ENCODE peak calls at places on chromosomes 3 and 15, in four cellular contexts. J, H, Z and A are unnamed samples. For H3K4me1, the result is how much of the 10 kb centered on the place peaks cover.

GRCh38 chr15:49169880-49170597 is at the start of gene GALK2:
- DNase-seq in H (peak), Z (peak), J (peak), A (peak)

GRCh38 chr3:58994746-58995330 is 55.0 kb downstream of the CFAP20DC start:
- DNase-seq in J (peak), Z (no peak), H (no peak), A (no peak)

GRCh38 chr3:73448761-73449290 is 175.9 kb downstream of the PDZRN3 start:
- DNase-seq in H (no peak), Z (no peak), J (peak), A (no peak)

GRCh38 chr3:150784747-150785125 is 21.8 kb upstream of the SIAH2 start:
- DNase-seq in Z (no peak), H (no peak), J (no peak), A (no peak)

GRCh38 chr3:66761093-66761780 is 236.9 kb upstream of the KBTBD8 start:
- DNase-seq in Z (no peak), H (no peak), J (no peak), A (no peak)

GRCh38 chr15:86892774-86893449 is 813.2 kb downstream of the AGBL1 start:
- DNase-seq in J (no peak), H (no peak), Z (no peak), A (no peak)

GRCh38 chr15:35545316-35545824 is 595 bp downstream of the DPH6 start:
- DNase-seq in Z (peak), J (no peak), H (no peak), A (peak)

GRCh38 chr3:133570937-133571320 is 2.6 kb upstream of the CDV3 start:
- DNase-seq in H (no peak), Z (no peak), J (no peak), A (no peak)

GRCh38 chr15:58165661-58166060 is 27.5 kb downstream of the AQP9 start:
- DNase-seq in J (no peak), Z (peak), H (no peak), A (no peak)

GRCh38 chr15:53197426-53197839 is 407.3 kb upstream of the ONECUT1 start:
- DNase-seq in J (peak), H (no peak), Z (peak), A (peak)

GRCh38 chr3:194322701-194323174 is 28.4 kb downstream of the CPN2 start:
- DNase-seq in Z (no peak), J (no peak), H (no peak), A (no peak)

GRCh38 chr3:31917303-31917903 is 63.7 kb downstream of the OSBPL10 start:
- DNase-seq in H (no peak), J (peak), Z (no peak), A (no peak)

GRCh38 chr15:41490355-41490754 is 3.3 kb upstream of the ITPKA start:
- DNase-seq in H (no peak), J (no peak), Z (peak), A (no peak)

GRCh38 chr3:155664922-155665695 is 79.8 kb downstream of the PLCH1 start:
- DNase-seq in H (no peak), Z (no peak), J (no peak), A (no peak)

GRCh38 chr3:126867526-126868200 is 115.3 kb upstream of the PLXNA1 start:
- DNase-seq in Z (no peak), H (no peak), J (no peak), A (no peak)

GRCh38 chr15:94119923-94120775 is 111.2 kb upstream of the MCTP2 start:
- DNase-seq in H (peak), Z (no peak), J (peak), A (no peak)

GRCh38 chr15:40093224-40093842 is 15.3 kb downstream of the BMF start:
- DNase-seq in J (no peak), Z (peak), H (no peak), A (peak)

GRCh38 chr15:75200765-75201608 is 695 bp upstream of the C15orf39 start:
- DNase-seq in Z (peak), J (peak), H (no peak), A (peak)

GRCh38 chr15:75201609-75202250 is at the start of gene C15orf39:
- DNase-seq in Z (peak), J (peak), H (peak), A (peak)

GRCh38 chr15:75200391-75200764 is 1.3 kb upstream of the C15orf39 start:
- DNase-seq in Z (no peak), J (no peak), H (no peak), A (no peak)

GRCh38 chr15:75198560-75199346 is 2.9 kb upstream of the C15orf39 start:
- DNase-seq in J (peak), Z (no peak), H (no peak), A (no peak)

DNA sequence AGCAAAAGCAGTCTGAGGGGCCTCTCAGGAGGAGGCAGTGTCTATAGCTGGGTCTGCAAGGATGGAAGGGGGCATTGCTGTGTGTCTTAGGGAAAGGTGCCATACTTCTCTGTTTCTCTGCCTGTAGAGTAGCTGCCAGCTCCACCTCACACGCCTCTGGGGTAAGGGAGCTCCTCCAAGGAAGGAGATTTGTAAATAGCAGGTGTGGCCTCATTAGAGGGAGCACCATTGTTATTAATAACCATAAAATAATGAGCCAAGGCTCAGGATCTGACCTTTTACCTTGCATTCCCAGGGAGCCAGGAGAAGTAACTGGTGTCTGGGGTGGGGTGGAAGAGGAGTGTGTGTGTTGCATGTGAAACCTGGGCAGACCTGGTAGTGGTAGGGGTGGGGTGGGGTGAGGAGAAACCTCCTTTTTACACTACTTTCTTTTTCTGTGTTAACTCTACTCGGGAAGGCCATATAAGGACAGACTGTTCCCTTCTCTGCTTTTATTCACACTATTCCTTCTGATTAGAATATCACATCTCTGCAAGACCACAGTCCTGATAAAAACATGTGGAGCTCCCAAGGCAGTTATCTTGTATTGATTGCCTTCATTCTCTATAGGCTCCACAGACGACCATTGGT is 2.2 kb upstream of the C15orf39 start:
- DNase-seq in J (peak), H (no peak), Z (no peak), A (no peak)
- H3K27ac ChIP-seq in J (peak), H (no peak), Z (no peak), A (no peak)

DNA sequence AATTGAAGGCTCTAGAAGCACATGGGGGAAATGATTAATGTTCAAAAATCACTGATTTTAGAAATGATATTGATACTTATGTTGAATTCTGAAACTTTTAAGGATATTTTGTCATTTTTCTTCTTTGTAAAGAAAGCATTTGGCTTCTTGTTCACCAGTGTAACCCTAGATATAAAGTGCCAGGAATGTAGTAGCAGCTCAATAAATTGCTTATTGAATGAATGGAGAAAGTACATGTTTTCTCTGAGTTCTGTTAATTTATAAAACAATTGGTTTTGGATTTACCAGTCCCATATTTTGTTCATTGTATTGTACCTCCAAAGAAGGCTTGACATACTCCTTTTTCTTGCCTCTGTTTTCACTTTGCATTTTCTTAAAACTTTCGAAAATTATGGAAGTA is 2.4 kb downstream of the PLCL2 start:
- DNase-seq in J (no peak), H (no peak), Z (no peak), A (no peak)
- H3K4me1 ChIP-seq in J (under half), H (under half), Z (under half), A (under half)

GRCh38 chr3:4749567-4750002 is 229.7 kb upstream of the BHLHE40 start:
- DNase-seq in J (no peak), H (no peak), Z (no peak), A (no peak)

GRCh38 chr3:4752201-4753072 is 226.8 kb upstream of the BHLHE40 start:
- DNase-seq in J (no peak), Z (peak), H (no peak), A (no peak)

GRCh38 chr3:4751057-4752051 is 227.9 kb upstream of the BHLHE40 start:
- DNase-seq in H (no peak), Z (no peak), J (no peak), A (no peak)

GRCh38 chr3:4748701-4749378 is 230.4 kb upstream of the BHLHE40 start:
- DNase-seq in H (no peak), Z (no peak), J (no peak), A (no peak)

DNA sequence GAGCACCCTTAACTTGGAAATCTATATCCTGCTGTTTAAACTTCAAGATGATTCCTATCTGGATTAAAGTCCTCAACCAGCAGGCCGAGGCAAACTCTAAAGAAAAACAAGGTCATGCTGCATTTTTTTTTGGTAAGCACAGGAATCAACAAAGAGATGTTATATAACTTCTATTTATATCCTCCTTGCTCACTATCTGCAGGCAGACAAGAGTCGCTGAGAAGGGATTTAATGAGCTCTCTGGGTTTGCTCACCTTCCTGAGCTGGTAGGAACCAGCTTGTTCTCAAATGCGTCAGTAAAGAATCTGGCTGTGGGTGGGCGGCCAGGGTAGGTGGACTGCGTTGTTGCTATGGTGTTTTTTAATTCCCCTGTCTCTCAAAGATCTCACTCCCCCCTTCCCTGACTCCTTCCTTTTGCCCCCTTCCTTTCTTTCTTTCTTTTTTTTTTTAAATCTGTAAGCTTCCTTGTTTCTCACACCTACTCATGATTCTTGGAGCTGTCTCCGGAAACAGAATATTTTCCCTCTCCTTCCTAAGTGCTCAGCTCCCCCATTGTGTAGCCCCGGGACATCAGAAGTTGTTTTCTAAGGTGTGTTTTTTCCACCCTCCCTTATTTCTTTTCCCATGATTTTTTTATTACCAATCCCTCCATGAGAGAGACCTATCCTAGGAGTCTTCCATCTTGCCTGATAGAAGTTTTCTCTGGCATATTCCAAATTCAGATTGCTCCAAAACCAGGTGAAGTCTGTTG is 228.8 kb upstream of the BHLHE40 start:
- DNase-seq in H (no peak), Z (no peak), J (no peak), A (no peak)
- H3K4me3 ChIP-seq in H (no peak), Z (peak), J (no peak), A (no peak)

DNA sequence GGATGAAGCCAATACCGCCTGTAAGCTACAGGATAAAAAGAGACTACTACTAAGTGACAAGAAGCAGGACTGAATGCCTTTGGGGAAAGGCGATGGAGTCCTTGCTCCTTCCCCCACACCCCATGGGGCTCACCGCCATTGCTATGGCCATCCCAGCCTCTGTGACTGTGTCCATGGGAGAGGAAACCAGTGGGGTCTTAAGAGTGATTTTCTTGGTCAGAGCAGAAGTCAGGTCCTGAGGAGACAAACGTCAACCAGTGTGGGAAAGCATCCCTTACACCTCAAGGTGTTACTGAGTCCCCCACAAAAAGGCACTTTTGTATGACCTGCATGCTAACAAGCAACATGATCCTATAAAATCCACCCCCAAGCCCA is 913 bp downstream of the IMPDH2 start:
- DNase-seq in J (no peak), Z (no peak), H (no peak), A (no peak)
- H3K27ac ChIP-seq in J (peak), Z (no peak), H (no peak), A (peak)

DNA sequence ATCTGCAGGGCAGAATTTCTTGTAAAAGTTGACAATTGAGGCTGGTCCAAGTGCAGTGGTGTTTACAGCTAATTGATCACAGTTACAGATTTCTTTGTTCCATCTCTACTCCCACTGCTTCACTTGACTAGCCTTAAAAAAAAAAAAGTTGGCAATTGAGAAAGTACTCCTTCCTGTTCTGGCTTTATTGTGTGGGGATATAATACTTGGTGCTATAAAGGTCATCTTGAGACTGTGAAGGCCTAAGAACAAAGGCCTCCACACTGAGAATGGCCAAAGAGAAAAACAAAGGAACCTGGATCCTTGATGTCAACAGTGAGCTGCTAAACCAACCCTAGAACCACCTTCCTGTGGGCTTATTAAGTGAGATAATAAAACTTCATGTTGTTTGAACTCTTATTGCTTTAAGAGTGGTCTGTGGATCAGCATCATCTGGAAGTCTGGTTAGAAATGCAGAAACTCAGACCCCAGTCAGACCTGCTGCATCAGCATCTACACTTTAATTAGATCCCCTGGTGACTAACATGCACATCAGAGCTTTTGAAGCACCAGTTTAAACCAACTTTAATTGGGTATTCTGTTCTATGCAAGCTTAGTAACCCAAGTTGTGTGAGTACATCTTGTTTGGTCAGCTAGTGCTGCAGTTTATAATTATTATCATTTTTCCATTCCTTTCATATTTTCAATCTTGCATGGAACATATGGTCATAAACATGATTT is 55.2 kb downstream of the TMOD3 start:
- DNase-seq in H (no peak), J (no peak), Z (no peak), A (no peak)
- H3K4me1 ChIP-seq in H (under half), J (under half), Z (under half), A (under half)

GRCh38 chr15:60494108-60494507 is 15.2 kb upstream of the ICE2 start:
- DNase-seq in J (no peak), Z (no peak), H (no peak), A (no peak)
- H3K4me3 ChIP-seq in J (no peak), Z (no peak), H (no peak), A (no peak)

GRCh38 chr15:101180620-101181307 is 71.1 kb downstream of the CHSY1 start:
- DNase-seq in J (no peak), H (no peak), Z (no peak), A (no peak)
- H3K27ac ChIP-seq in J (no peak), H (peak), Z (no peak), A (peak)

GRCh38 chr15:90407871-90408317 is 19.9 kb downstream of the IQGAP1 start:
- DNase-seq in J (no peak), Z (no peak), H (peak), A (no peak)
- H3K4me1 ChIP-seq in J (under half), Z (under half), H (under half), A (half or more)

GRCh38 chr3:100993309-100993708 is at the start of gene ABI3BP:
- DNase-seq in Z (peak), J (no peak), H (no peak), A (peak)
- H3K4me3 ChIP-seq in Z (peak), J (no peak), H (no peak), A (peak)

DNA sequence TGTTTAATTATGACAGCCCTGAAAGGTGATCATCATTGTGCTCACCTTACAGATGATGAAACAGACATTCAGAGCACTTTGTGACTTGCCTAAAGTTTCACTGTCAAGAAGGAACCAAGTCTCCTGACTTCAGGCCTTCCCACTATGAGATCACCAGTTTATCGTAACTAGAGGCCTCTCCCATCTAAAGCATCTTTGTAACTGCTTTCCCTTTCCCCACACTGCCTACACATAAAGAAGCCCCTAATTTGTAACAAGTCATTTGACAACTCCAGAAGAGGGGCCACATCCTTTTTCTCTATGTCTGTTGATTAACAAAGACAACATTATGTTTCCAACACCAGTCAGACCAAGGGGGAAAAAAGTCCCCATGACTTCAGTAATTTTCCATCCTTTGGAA is 1.1 kb downstream of the KLHL6 start:
- DNase-seq in H (no peak), J (peak), Z (no peak), A (no peak)
- H3K27ac ChIP-seq in H (peak), J (peak), Z (no peak), A (peak)